ENCODE peak calls at places on chromosome 16, in eight cellular contexts. C, F, A, I, D, L, Q and M are unnamed samples.

GRCh38 chr16:4709481-4709880 is 16.1 kb downstream of the NUDT16L1 start:
- DNase-seq in C (no peak), L (no peak), F (no peak), Q (no peak), A (no peak), D (no peak), I (no peak), M (no peak)

GRCh38 chr16:31713071-31713944 is 160.3 kb upstream of the ZNF267 start:
- DNase-seq in A (peak), F (no peak), L (peak), D (peak), Q (peak), C (peak), I (peak), M (no peak)

GRCh38 chr16:3729161-3730112 is 12.1 kb upstream of the TRAP1 start:
- DNase-seq in F (no peak), D (no peak), I (no peak), L (no peak), A (no peak), C (peak), Q (no peak), M (no peak)

GRCh38 chr16:84408314-84408690 is 40.0 kb downstream of the ATP2C2 start:
- DNase-seq in F (no peak), D (no peak), I (no peak), A (no peak), Q (no peak), C (no peak), L (no peak), M (no peak)

GRCh38 chr16:610513-611381 is 20.0 kb upstream of the WFIKKN1 start:
- DNase-seq in F (no peak), L (no peak), D (peak), Q (peak), A (no peak), I (peak), C (peak), M (no peak)

GRCh38 chr16:1673424-1674151 is 4.5 kb upstream of the JPT2 start:
- DNase-seq in F (no peak), Q (no peak), A (no peak), I (no peak), C (no peak), D (peak), L (no peak), M (no peak)

GRCh38 chr16:79659352-79659751 is 58.8 kb upstream of the MAF start:
- DNase-seq in I (no peak), F (no peak), D (no peak), C (no peak), Q (no peak), L (peak), A (no peak), M (peak)

GRCh38 chr16:2425825-2426430 is 3.3 kb upstream of the CCNF start:
- DNase-seq in F (no peak), I (no peak), Q (no peak), A (no peak), L (no peak), D (no peak), C (no peak), M (no peak)

GRCh38 chr16:90032664-90033346 is 13.5 kb upstream of the DBNDD1 start:
- DNase-seq in I (no peak), D (no peak), A (peak), L (no peak), C (no peak), F (no peak), Q (no peak), M (no peak)

GRCh38 chr16:66175058-66175457 is 191.4 kb upstream of the CDH5 start:
- DNase-seq in F (no peak), A (no peak), D (peak), I (no peak), Q (no peak), C (no peak), L (no peak), M (no peak)

GRCh38 chr16:11783319-11784047 is 13.6 kb downstream of the ZC3H7A start:
- DNase-seq in A (no peak), D (no peak), C (no peak), F (no peak), Q (peak), I (peak), L (no peak), M (no peak)

GRCh38 chr16:50888486-50889261 is 146.8 kb downstream of the CYLD start:
- DNase-seq in A (no peak), Q (no peak), L (peak), I (no peak), D (no peak), F (no peak), C (no peak), M (peak)